ENCODE peak calls at places on chromosomes 11 and 22, in seven cellular contexts. I is psoas muscle; N is EL; W is natural killer cell treated with Interleukin-12 subunit alpha and Interleukin-12 subunit beta and Interleukin-15 and Interleukin-18, amount 100 ng/mL, for 72 hours; U is Panc1; P is C1 segment of cervical spinal cord; E is COR-L47. T is an unnamed sample.

GRCh38 chr11:64186205-64187165 is 514 bp downstream of the STIP1 start:
- DNase-seq in I (no peak), N (peak), W (no peak), U (no peak), P (no peak), E (no peak), T (no peak)

GRCh38 chr11:75731095-75731494 is 13.5 kb downstream of the MOGAT2 start:
- DNase-seq in I (no peak), N (no peak), W (no peak), U (no peak), P (no peak), E (no peak), T (no peak)

GRCh38 chr22:39444937-39445465 is 11.8 kb upstream of the MGAT3 start:
- DNase-seq in I (no peak), N (no peak), W (no peak), U (no peak), P (no peak), E (no peak), T (no peak)

GRCh38 chr11:12787847-12788246 is 113.6 kb downstream of the TEAD1 start:
- DNase-seq in I (no peak), N (peak), W (no peak), U (no peak), P (no peak), E (no peak), T (peak)

GRCh38 chr11:116927163-116927772 is 89.8 kb upstream of the APOA1 start:
- DNase-seq in I (no peak), N (no peak), W (no peak), U (no peak), P (no peak), E (no peak), T (no peak)

GRCh38 chr22:38347181-38347943 is 30.1 kb upstream of the CSNK1E start:
- DNase-seq in I (no peak), N (no peak), W (no peak), U (no peak), P (no peak), E (no peak), T (no peak)

GRCh38 chr22:45006873-45007246 is 2.9 kb downstream of the PHF21B start:
- DNase-seq in I (no peak), N (no peak), W (no peak), U (no peak), P (peak), E (no peak), T (no peak)

GRCh38 chr11:124752471-124753100 is 531 bp upstream of the VSIG2 start:
- DNase-seq in I (no peak), N (no peak), W (no peak), U (no peak), P (no peak), E (no peak), T (no peak)

GRCh38 chr11:43830928-43831440 is 49.6 kb upstream of the ALKBH3 start:
- DNase-seq in I (peak), N (peak), W (no peak), U (peak), P (no peak), E (no peak), T (peak)

GRCh38 chr11:1197886-1198765 is 24.7 kb upstream of the MUC5B start:
- DNase-seq in I (peak), N (no peak), W (no peak), U (no peak), P (no peak), E (no peak), T (no peak)

GRCh38 chr22:36417281-36417686 is 29.5 kb upstream of the MYH9 start:
- DNase-seq in I (no peak), N (peak), W (no peak), U (no peak), P (no peak), E (no peak), T (peak)

GRCh38 chr11:6799402-6799801 is at the start of gene OR6A2:
- DNase-seq in I (no peak), N (peak), W (no peak), U (no peak), P (no peak), E (no peak), T (no peak)

GRCh38 chr11:78940500-78941225 is 366.0 kb upstream of the NARS2 start:
- DNase-seq in I (no peak), N (no peak), W (no peak), U (no peak), P (no peak), E (no peak), T (no peak)

GRCh38 chr11:105673089-105673488 is 63.2 kb downstream of the GRIA4 start:
- DNase-seq in I (no peak), N (peak), W (no peak), U (no peak), P (no peak), E (no peak), T (peak)

GRCh38 chr11:20966489-20966888 is 297.1 kb downstream of the NELL1 start:
- DNase-seq in I (no peak), N (no peak), W (no peak), U (no peak), P (no peak), E (peak), T (no peak)

GRCh38 chr11:69658606-69659450 is 16.3 kb downstream of the LTO1 start:
- DNase-seq in I (peak), N (no peak), W (peak), U (no peak), P (no peak), E (no peak), T (no peak)

GRCh38 chr11:6622261-6623171 is 3.3 kb upstream of the TPP1 start:
- DNase-seq in I (no peak), N (no peak), W (no peak), U (no peak), P (no peak), E (peak), T (no peak)

GRCh38 chr22:43829904-43830851 is 18.1 kb upstream of the EFCAB6 start:
- DNase-seq in I (peak), N (no peak), W (no peak), U (no peak), P (no peak), E (peak), T (no peak)

GRCh38 chr11:117898059-117898458 is 21.6 kb upstream of the FXYD6 start:
- DNase-seq in I (peak), N (no peak), W (peak), U (no peak), P (no peak), E (no peak), T (no peak)

GRCh38 chr22:24095816-24096215 is 84.7 kb downstream of the CABIN1 start:
- DNase-seq in I (no peak), N (no peak), W (peak), U (no peak), P (no peak), E (no peak), T (no peak)

GRCh38 chr11:102767800-102768199 is 12.6 kb downstream of the MMP10 start:
- DNase-seq in I (no peak), N (no peak), W (no peak), U (no peak), P (no peak), E (no peak), T (no peak)

GRCh38 chr11:61067782-61068181 is 34.5 kb upstream of the CD5 start:
- DNase-seq in I (no peak), N (no peak), W (no peak), U (no peak), P (no peak), E (no peak), T (no peak)

GRCh38 chr11:70423523-70424505 is 25.5 kb downstream of the CTTN start:
- DNase-seq in I (no peak), N (peak), W (peak), U (no peak), P (no peak), E (no peak), T (peak)

GRCh38 chr11:77752518-77752917 is 68.0 kb downstream of the RSF1 start:
- DNase-seq in I (no peak), N (no peak), W (no peak), U (no peak), P (no peak), E (no peak), T (no peak)

GRCh38 chr11:10728779-10729472 is 22.1 kb upstream of the CTR9 start:
- DNase-seq in I (no peak), N (peak), W (no peak), U (no peak), P (no peak), E (no peak), T (no peak)

GRCh38 chr11:64918056-64918455 is 1.0 kb upstream of the ATG2A start:
- DNase-seq in I (no peak), N (peak), W (no peak), U (no peak), P (no peak), E (no peak), T (peak)

GRCh38 chr11:112132737-112133136 is 31.2 kb downstream of the IL18 start:
- DNase-seq in I (no peak), N (no peak), W (no peak), U (no peak), P (no peak), E (no peak), T (no peak)

GRCh38 chr11:77351281-77351905 is 49.9 kb upstream of the GDPD4 start:
- DNase-seq in I (no peak), N (no peak), W (no peak), U (no peak), P (no peak), E (no peak), T (no peak)

GRCh38 chr11:105466582-105467228 is 143.2 kb upstream of the GRIA4 start:
- DNase-seq in I (no peak), N (peak), W (no peak), U (no peak), P (no peak), E (no peak), T (no peak)